ENCODE peak calls at places on chromosomes 16 and 17, in ten cellular contexts. V is activated CD4-positive, alpha-beta T cell treated with anti-CD3 and anti-CD28 coated beads for 4 hours; L is neural progenitor cell; B is RPMI8226; R is glutamatergic neuron; I is AG10803; E is RPMI7951; F is NCI-H1105; J is T-helper 2 cell treated with Interferon-gamma antibody and Interleukin-4, amounts not matched to agents 5 μg/mL and 100 μg/mL, for 36 hours; K is M059J. Q is an unnamed sample.

GRCh38 chr16:74680681-74681080 is 14.0 kb upstream of the RFWD3 start:
- DNase-seq in V (no peak), L (no peak), B (no peak), R (no peak), I (no peak), E (no peak), F (no peak), J (no peak), K (no peak), Q (no peak)

GRCh38 chr16:56606071-56606687 is 2.2 kb upstream of the MT2A start:
- DNase-seq in V (no peak), L (no peak), B (no peak), R (no peak), I (no peak), E (peak; percentile 95), F (no peak), J (no peak), K (peak; percentile 94), Q (no peak)

GRCh38 chr17:2400877-2401425 is at the start of gene MNT:
- DNase-seq in V (peak; percentile 90), L (peak; percentile 97), B (peak; percentile 92), R (peak; percentile 95), I (peak; percentile 95), E (peak; percentile 90), F (peak; percentile 74), J (peak; percentile 95), K (peak; percentile 90), Q (peak; percentile 89)

GRCh38 chr17:52027081-52027480 is 131.4 kb downstream of the CA10 start:
- DNase-seq in V (no peak), L (no peak), B (no peak), R (no peak), I (no peak), E (no peak), F (no peak), J (no peak), K (peak; percentile 0), Q (no peak)

GRCh38 chr16:81634380-81635121 is 144.5 kb upstream of the PLCG2 start:
- DNase-seq in V (no peak), L (peak; percentile 81), B (no peak), R (no peak), I (no peak), E (no peak), F (no peak), J (no peak), K (no peak), Q (no peak)

GRCh38 chr17:50117202-50118040 is 12.5 kb downstream of the SAMD14 start:
- DNase-seq in V (peak; percentile 60), L (peak; percentile 92), B (peak; percentile 87), R (peak; percentile 87), I (peak; percentile 44), E (peak; percentile 37), F (peak; percentile 31), J (peak; percentile 55), K (no peak), Q (peak; percentile 45)

GRCh38 chr16:9192746-9193145 is 101.3 kb downstream of the HAPSTR1 start:
- DNase-seq in V (no peak), L (no peak), B (no peak), R (no peak), I (peak; percentile 21), E (peak; percentile 29), F (no peak), J (no peak), K (peak; percentile 47), Q (no peak)

GRCh38 chr17:9484789-9485188 is 90.8 kb downstream of the STX8 start:
- DNase-seq in V (no peak), L (no peak), B (no peak), R (no peak), I (peak; percentile 63), E (no peak), F (no peak), J (no peak), K (no peak), Q (no peak)

GRCh38 chr16:5235119-5235518 is 137.5 kb upstream of the EEF2KMT start:
- DNase-seq in V (no peak), L (no peak), B (no peak), R (no peak), I (no peak), E (no peak), F (no peak), J (no peak), K (no peak), Q (no peak)

GRCh38 chr16:81357711-81358270 is 43.0 kb downstream of the GAN start:
- DNase-seq in V (no peak), L (no peak), B (no peak), R (no peak), I (no peak), E (no peak), F (no peak), J (no peak), K (peak; percentile 12), Q (no peak)

GRCh38 chr16:24577167-24577566 is 37.8 kb downstream of the RBBP6 start:
- DNase-seq in V (no peak), L (no peak), B (no peak), R (no peak), I (no peak), E (no peak), F (no peak), J (no peak), K (no peak), Q (no peak)

GRCh38 chr16:16982614-16983013 is 488.1 kb downstream of the XYLT1 start:
- DNase-seq in V (no peak), L (no peak), B (peak; percentile 7), R (no peak), I (no peak), E (no peak), F (peak; percentile 27), J (no peak), K (no peak), Q (no peak)

GRCh38 chr16:84144301-84144858 is 597 bp downstream of the HSDL1 start:
- DNase-seq in V (peak; percentile 22), L (peak; percentile 62), B (peak; percentile 27), R (peak; percentile 58), I (no peak), E (no peak), F (no peak), J (peak; percentile 38), K (peak; percentile 32), Q (peak; percentile 10)

GRCh38 chr16:2692251-2692947 is 10.1 kb downstream of the KCTD5 start:
- DNase-seq in V (no peak), L (peak; percentile 9), B (no peak), R (no peak), I (no peak), E (no peak), F (no peak), J (no peak), K (no peak), Q (no peak)

GRCh38 chr16:86305440-86305839 is 204.9 kb upstream of the FOXF1 start:
- DNase-seq in V (no peak), L (no peak), B (no peak), R (no peak), I (no peak), E (no peak), F (no peak), J (no peak), K (no peak), Q (no peak)

GRCh38 chr16:4315185-4316102 is at the start of gene GLIS2:
- DNase-seq in V (no peak), L (peak; percentile 94), B (peak; percentile 91), R (peak; percentile 87), I (peak; percentile 83), E (peak; percentile 70), F (peak; percentile 57), J (peak; percentile 34), K (peak; percentile 69), Q (no peak)

GRCh38 chr17:13590441-13590840 is 11.3 kb downstream of the HS3ST3A1 start:
- DNase-seq in V (no peak), L (no peak), B (no peak), R (no peak), I (no peak), E (no peak), F (no peak), J (no peak), K (peak; percentile 25), Q (no peak)

GRCh38 chr17:78538033-78538776 is 39.0 kb downstream of the DNAH17 start:
- DNase-seq in V (no peak), L (peak; percentile 62), B (no peak), R (no peak), I (no peak), E (no peak), F (no peak), J (no peak), K (peak; percentile 7), Q (no peak)

GRCh38 chr16:23013484-23013883 is 135.8 kb downstream of the USP31 start:
- DNase-seq in V (no peak), L (peak; percentile 6), B (peak; percentile 13), R (no peak), I (no peak), E (peak; percentile 5), F (no peak), J (no peak), K (peak; percentile 6), Q (no peak)

GRCh38 chr17:27538156-27538955 is 82.1 kb downstream of the KSR1 start:
- DNase-seq in V (no peak), L (no peak), B (no peak), R (no peak), I (no peak), E (no peak), F (no peak), J (no peak), K (peak; percentile 7), Q (no peak)

GRCh38 chr17:50184611-50185398 is 16.6 kb downstream of the COL1A1 start:
- DNase-seq in V (no peak), L (peak; percentile 31), B (no peak), R (no peak), I (peak; percentile 84), E (peak; percentile 72), F (no peak), J (no peak), K (peak; percentile 37), Q (no peak)

GRCh38 chr17:6086603-6087400 is 16.6 kb downstream of the WSCD1 start:
- DNase-seq in V (no peak), L (no peak), B (no peak), R (no peak), I (no peak), E (no peak), F (no peak), J (no peak), K (no peak), Q (no peak)

GRCh38 chr16:86367291-86368072 is 142.8 kb upstream of the FOXF1 start:
- DNase-seq in V (no peak), L (no peak), B (no peak), R (no peak), I (no peak), E (no peak), F (no peak), J (no peak), K (no peak), Q (no peak)

GRCh38 chr17:40345161-40346034 is 19.1 kb downstream of the GJD3 start:
- DNase-seq in V (no peak), L (peak; percentile 90), B (no peak), R (peak; percentile 55), I (peak; percentile 66), E (peak; percentile 50), F (no peak), J (no peak), K (peak; percentile 67), Q (no peak)

GRCh38 chr17:82492647-82493516 is 26.6 kb upstream of the FOXK2 start:
- DNase-seq in V (no peak), L (no peak), B (no peak), R (no peak), I (peak; percentile 70), E (peak; percentile 63), F (no peak), J (no peak), K (peak; percentile 86), Q (no peak)

GRCh38 chr16:68190745-68191510 is 45.0 kb downstream of the ESRP2 start:
- DNase-seq in V (no peak), L (no peak), B (no peak), R (peak; percentile 44), I (peak; percentile 9), E (no peak), F (no peak), J (no peak), K (no peak), Q (no peak)

GRCh38 chr17:81665205-81666091 is 957 bp downstream of the OXLD1 start:
- DNase-seq in V (peak; percentile 58), L (peak; percentile 23), B (peak; percentile 57), R (no peak), I (peak; percentile 21), E (peak; percentile 14), F (no peak), J (peak; percentile 38), K (peak; percentile 18), Q (peak; percentile 56)

GRCh38 chr16:86519649-86520316 is 9.5 kb downstream of the FOXF1 start:
- DNase-seq in V (peak; percentile 44), L (peak; percentile 88), B (peak; percentile 33), R (peak; percentile 80), I (peak; percentile 32), E (peak; percentile 55), F (peak; percentile 16), J (peak; percentile 53), K (peak; percentile 58), Q (peak; percentile 28)

Q was measured in activated T-cell treated with anti-CD3 and anti-CD28 coated beads for 4 hours.